ENCODE peak calls at places on chromosomes 4 and X, in four cellular contexts. D, J, A and X are unnamed samples.

GRCh38 chr4:107854326-107855030 is 29.7 kb downstream of the SGMS2 start:
- DNase-seq in D (no peak), J (no peak), A (no peak), X (no peak)

GRCh38 chr4:139704915-139705485 is 39.4 kb downstream of the MGST2 start:
- DNase-seq in D (no peak), J (no peak), A (no peak), X (no peak)

GRCh38 chr4:76977731-76978350 is 28.3 kb downstream of the SEPTIN11 start:
- DNase-seq in D (no peak), J (no peak), A (no peak), X (no peak)

GRCh38 chr4:157004279-157005161 is 32.9 kb upstream of the PDGFC start:
- DNase-seq in D (no peak), J (no peak), A (no peak), X (no peak)

GRCh38 chr4:174561556-174561955 is 39.3 kb upstream of the HPGD start:
- DNase-seq in D (no peak), J (no peak), A (no peak), X (no peak)

GRCh38 chrX:69555396-69556023 is 51.4 kb downstream of the NALF2 start:
- DNase-seq in D (no peak), J (no peak), A (no peak), X (no peak)

GRCh38 chr4:73223258-73223651 is 35.3 kb downstream of the ANKRD17 start:
- DNase-seq in D (no peak), J (no peak), A (no peak), X (no peak)

GRCh38 chr4:140252144-140252741 is 98.3 kb upstream of the MAML3 start:
- DNase-seq in D (peak), J (no peak), A (no peak), X (no peak)

GRCh38 chrX:18649498-18649951 is 22.4 kb downstream of the RS1 start:
- DNase-seq in D (peak), J (no peak), A (no peak), X (no peak)